ENCODE peak calls at places on chromosomes 12 and 14, in four cellular contexts. One of them, this sample, is unnamed.

GRCh38 chr14:21652209-21652808 is 1.3 kb upstream of the OR4E2 start:
- DNase-seq in brain microvascular endothelial cell: no peak
- DNase-seq in fibroblast of the aortic adventitia: no peak
- DNase-seq in fibroblast of mammary gland: no peak
- DNase-seq in this sample: no peak

GRCh38 chr14:77260631-77261030 is 10.4 kb downstream of the NGB start:
- DNase-seq in brain microvascular endothelial cell: no peak
- DNase-seq in fibroblast of the aortic adventitia: no peak
- DNase-seq in fibroblast of mammary gland: no peak
- DNase-seq in this sample: no peak

GRCh38 chr14:77730976-77731497 is 23.1 kb downstream of the SLIRP start:
- DNase-seq in fibroblast of mammary gland: peak; percentile 55
- DNase-seq in brain microvascular endothelial cell: no peak
- DNase-seq in fibroblast of the aortic adventitia: no peak
- DNase-seq in this sample: no peak

GRCh38 chr12:57416039-57416996 is 14.5 kb downstream of the R3HDM2 start:
- DNase-seq in fibroblast of mammary gland: peak; percentile 59
- DNase-seq in fibroblast of the aortic adventitia: peak; percentile 35
- DNase-seq in brain microvascular endothelial cell: no peak
- DNase-seq in this sample: no peak

GRCh38 chr12:122045262-122045661 is 23.6 kb downstream of the BCL7A start:
- DNase-seq in fibroblast of mammary gland: no peak
- DNase-seq in brain microvascular endothelial cell: no peak
- DNase-seq in fibroblast of the aortic adventitia: no peak
- DNase-seq in this sample: no peak

GRCh38 chr14:99230271-99231141 is 41.5 kb downstream of the BCL11B start:
- DNase-seq in fibroblast of the aortic adventitia: no peak
- DNase-seq in brain microvascular endothelial cell: no peak
- DNase-seq in fibroblast of mammary gland: no peak
- DNase-seq in this sample: no peak

GRCh38 chr12:118061011-118061875 is at the start of gene WSB2:
- DNase-seq in fibroblast of mammary gland: peak; percentile 57
- DNase-seq in fibroblast of the aortic adventitia: peak; percentile 56
- DNase-seq in brain microvascular endothelial cell: peak; percentile 48
- DNase-seq in this sample: no peak

GRCh38 chr14:21227150-21227549 is 42.1 kb downstream of the HNRNPC start:
- DNase-seq in fibroblast of the aortic adventitia: no peak
- DNase-seq in brain microvascular endothelial cell: no peak
- DNase-seq in fibroblast of mammary gland: no peak
- DNase-seq in this sample: no peak

GRCh38 chr14:75258079-75258802 is 20.4 kb upstream of the FOS start:
- DNase-seq in fibroblast of mammary gland: peak; percentile 73
- DNase-seq in brain microvascular endothelial cell: no peak
- DNase-seq in fibroblast of the aortic adventitia: peak; percentile 81
- DNase-seq in this sample: no peak

GRCh38 chr12:122245553-122245952 is 19.7 kb upstream of the DIABLO start:
- DNase-seq in brain microvascular endothelial cell: no peak
- DNase-seq in fibroblast of mammary gland: no peak
- DNase-seq in fibroblast of the aortic adventitia: no peak
- DNase-seq in this sample: no peak

GRCh38 chr12:4251228-4251891 is 22.2 kb upstream of the CCND2 start:
- DNase-seq in fibroblast of mammary gland: no peak
- DNase-seq in brain microvascular endothelial cell: no peak
- DNase-seq in fibroblast of the aortic adventitia: no peak
- DNase-seq in this sample: no peak

GRCh38 chr14:99605299-99605961 is 1.4 kb upstream of the CCDC85C start:
- DNase-seq in fibroblast of the aortic adventitia: peak; percentile 56
- DNase-seq in fibroblast of mammary gland: peak; percentile 40
- DNase-seq in brain microvascular endothelial cell: no peak
- DNase-seq in this sample: no peak

GRCh38 chr12:80620281-80620680 is 87.2 kb upstream of the MYF6 start:
- DNase-seq in fibroblast of the aortic adventitia: no peak
- DNase-seq in brain microvascular endothelial cell: no peak
- DNase-seq in fibroblast of mammary gland: no peak
- DNase-seq in this sample: no peak

GRCh38 chr12:80617733-80618132 is 89.7 kb upstream of the MYF6 start:
- DNase-seq in brain microvascular endothelial cell: no peak
- DNase-seq in fibroblast of mammary gland: no peak
- DNase-seq in fibroblast of the aortic adventitia: no peak
- DNase-seq in this sample: no peak

GRCh38 chr12:80625901-80626300 is 81.5 kb upstream of the MYF6 start:
- DNase-seq in fibroblast of mammary gland: no peak
- DNase-seq in brain microvascular endothelial cell: no peak
- DNase-seq in fibroblast of the aortic adventitia: no peak
- DNase-seq in this sample: no peak

GRCh38 chr12:80624986-80625530 is 82.4 kb upstream of the MYF6 start:
- DNase-seq in brain microvascular endothelial cell: no peak
- DNase-seq in fibroblast of the aortic adventitia: no peak
- DNase-seq in fibroblast of mammary gland: no peak
- DNase-seq in this sample: no peak

GRCh38 chr12:80622271-80622670 is 85.2 kb upstream of the MYF6 start:
- DNase-seq in fibroblast of mammary gland: peak; percentile 50
- DNase-seq in fibroblast of the aortic adventitia: peak; percentile 8
- DNase-seq in brain microvascular endothelial cell: no peak
- DNase-seq in this sample: no peak
- TF ChIP-seq CTCF in fibroblast of mammary gland: peak; percentile 37
- TF ChIP-seq CTCF in fibroblast of the aortic adventitia: peak; percentile 33
- TF ChIP-seq CTCF in brain microvascular endothelial cell: peak; percentile 58
- TF ChIP-seq CTCF in this sample: peak; percentile 5

GRCh38 chr12:132338781-132339180 is 9.4 kb upstream of the GALNT9 start:
- DNase-seq in brain microvascular endothelial cell: no peak
- DNase-seq in fibroblast of mammary gland: no peak
- DNase-seq in fibroblast of the aortic adventitia: no peak
- DNase-seq in this sample: no peak

GRCh38 chr12:132335179-132335756 is 5.9 kb upstream of the GALNT9 start:
- DNase-seq in brain microvascular endothelial cell: no peak
- DNase-seq in fibroblast of mammary gland: no peak
- DNase-seq in fibroblast of the aortic adventitia: no peak
- DNase-seq in this sample: no peak

GRCh38 chr12:132337557-132337956 is 8.2 kb upstream of the GALNT9 start:
- DNase-seq in fibroblast of the aortic adventitia: no peak
- DNase-seq in brain microvascular endothelial cell: no peak
- DNase-seq in fibroblast of mammary gland: no peak
- DNase-seq in this sample: no peak

GRCh38 chr12:132338311-132338710 is 8.9 kb upstream of the GALNT9 start:
- DNase-seq in brain microvascular endothelial cell: no peak
- DNase-seq in fibroblast of the aortic adventitia: no peak
- DNase-seq in fibroblast of mammary gland: no peak
- DNase-seq in this sample: no peak

DNA sequence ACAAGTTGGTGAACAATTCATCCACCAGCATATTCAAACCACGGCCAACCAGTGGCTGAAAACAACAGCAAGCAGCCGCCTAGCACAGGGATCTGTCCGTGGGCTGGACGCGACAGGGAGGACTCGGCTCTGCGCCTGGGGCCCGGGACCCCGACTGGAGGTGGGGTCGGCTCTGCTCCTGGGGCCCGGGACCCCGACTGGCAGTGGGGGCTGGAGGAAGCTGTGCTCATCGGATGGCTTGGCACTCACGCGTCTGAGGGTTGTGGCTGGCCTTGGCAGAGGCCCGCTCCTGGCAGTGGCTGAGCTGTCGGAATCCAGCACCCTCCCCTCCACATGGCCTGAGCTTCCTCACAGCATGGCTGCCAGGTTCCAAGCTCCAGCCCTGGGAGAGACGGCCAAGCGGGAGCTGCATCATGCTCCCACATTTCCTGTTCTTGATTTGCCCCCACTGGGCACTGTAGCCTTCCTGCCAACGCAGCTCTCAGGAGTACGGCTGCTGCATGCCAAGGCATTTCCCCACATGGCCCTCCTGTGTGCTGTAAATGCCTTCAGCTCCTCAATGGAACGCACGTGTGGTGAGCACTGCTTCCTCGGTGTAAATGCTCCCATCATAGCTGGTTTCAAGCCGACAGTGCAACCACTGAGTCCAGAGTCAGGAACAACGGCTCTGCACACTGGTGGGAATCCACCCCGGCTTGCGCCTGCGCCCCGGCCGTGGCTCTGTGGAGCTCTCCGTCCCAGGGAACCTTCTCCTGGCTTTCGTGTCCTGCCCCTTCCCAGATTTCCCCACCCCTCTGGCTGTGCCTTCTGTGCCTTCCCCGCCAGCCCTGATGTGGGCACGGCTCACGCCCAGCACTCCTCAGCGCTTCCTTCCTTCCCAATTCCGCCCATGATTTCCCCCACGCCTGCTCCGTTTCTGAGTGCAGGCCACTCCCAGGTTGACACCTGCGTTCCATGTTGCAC is 7.3 kb upstream of the GALNT9 start:
- DNase-seq in brain microvascular endothelial cell: no peak
- DNase-seq in fibroblast of the aortic adventitia: no peak
- DNase-seq in fibroblast of mammary gland: no peak
- DNase-seq in this sample: no peak
- TF ChIP-seq CTCF in brain microvascular endothelial cell: no peak
- TF ChIP-seq CTCF in fibroblast of the aortic adventitia: no peak
- TF ChIP-seq CTCF in fibroblast of mammary gland: no peak
- TF ChIP-seq CTCF in this sample: no peak

DNA sequence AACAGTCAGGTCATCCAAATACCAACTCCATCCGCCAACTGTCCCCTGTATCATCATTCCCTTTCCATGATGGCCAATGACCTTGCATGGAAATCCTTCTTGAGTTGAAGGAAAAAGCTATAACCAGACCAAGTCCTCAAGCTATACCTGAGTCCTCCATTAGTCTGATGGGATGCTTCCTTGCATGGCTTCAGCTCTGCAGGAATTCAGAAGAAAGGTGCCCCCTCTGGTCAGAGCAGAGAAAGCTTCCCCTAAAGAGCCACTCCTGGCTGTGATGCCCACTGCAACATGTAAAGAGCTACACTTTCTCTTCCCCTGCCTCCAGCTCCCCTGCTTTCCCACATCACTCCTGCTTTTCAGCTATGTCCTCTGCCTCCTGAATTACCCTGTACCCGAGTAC is 43.1 kb upstream of the FKBP4 start:
- DNase-seq in fibroblast of the aortic adventitia: no peak
- DNase-seq in fibroblast of mammary gland: no peak
- DNase-seq in brain microvascular endothelial cell: no peak
- DNase-seq in this sample: no peak
- TF ChIP-seq CTCF in fibroblast of the aortic adventitia: no peak
- TF ChIP-seq CTCF in fibroblast of mammary gland: no peak
- TF ChIP-seq CTCF in brain microvascular endothelial cell: no peak
- TF ChIP-seq CTCF in this sample: no peak

DNA sequence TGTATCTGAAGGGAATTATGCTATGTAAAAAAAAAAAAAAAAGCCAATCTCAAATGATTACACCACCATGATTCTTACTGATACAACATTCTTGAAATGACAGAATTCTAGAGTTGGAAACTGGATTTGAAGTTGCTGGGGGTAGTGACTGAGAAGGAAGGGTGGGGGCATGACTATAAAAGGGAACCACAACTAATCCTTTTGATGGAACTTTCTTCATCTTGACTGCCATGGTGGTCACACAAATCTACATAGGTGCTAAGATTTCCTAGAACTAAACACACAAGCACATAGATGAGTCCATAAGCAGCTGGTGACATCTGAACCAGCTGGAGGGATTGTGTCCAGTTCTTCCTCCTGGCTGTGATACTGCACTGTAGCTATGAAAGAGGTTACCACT is 51.4 kb downstream of the CLMN start:
- DNase-seq in fibroblast of mammary gland: no peak
- DNase-seq in fibroblast of the aortic adventitia: no peak
- DNase-seq in brain microvascular endothelial cell: no peak
- DNase-seq in this sample: no peak
- TF ChIP-seq CTCF in fibroblast of mammary gland: no peak
- TF ChIP-seq CTCF in fibroblast of the aortic adventitia: no peak
- TF ChIP-seq CTCF in brain microvascular endothelial cell: no peak
- TF ChIP-seq CTCF in this sample: no peak

DNA sequence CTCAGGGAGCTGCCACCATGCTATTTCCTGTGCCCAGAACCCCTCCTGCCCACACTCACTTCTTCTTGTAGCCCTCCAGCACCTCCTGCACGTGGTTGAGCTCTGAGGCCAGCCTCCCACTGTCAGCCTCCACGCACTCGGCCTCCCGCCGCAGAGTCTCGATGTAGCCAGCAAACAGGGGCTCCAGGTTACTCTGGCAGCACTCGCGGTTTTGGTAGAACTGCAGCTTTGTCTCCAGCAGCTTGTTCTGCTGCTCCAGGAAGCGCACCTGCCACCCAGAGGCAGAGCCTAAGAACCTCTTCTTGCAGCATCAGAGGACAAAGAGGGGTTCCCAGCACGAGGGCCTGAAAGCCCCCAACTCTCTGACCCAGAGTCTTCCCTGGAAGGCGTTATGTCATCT is 2.1 kb downstream of the KRT83 start:
- DNase-seq in fibroblast of the aortic adventitia: no peak
- DNase-seq in brain microvascular endothelial cell: no peak
- DNase-seq in fibroblast of mammary gland: no peak
- DNase-seq in this sample: no peak
- TF ChIP-seq CTCF in fibroblast of the aortic adventitia: no peak
- TF ChIP-seq CTCF in brain microvascular endothelial cell: peak; percentile 18
- TF ChIP-seq CTCF in fibroblast of mammary gland: no peak
- TF ChIP-seq CTCF in this sample: no peak

DNA sequence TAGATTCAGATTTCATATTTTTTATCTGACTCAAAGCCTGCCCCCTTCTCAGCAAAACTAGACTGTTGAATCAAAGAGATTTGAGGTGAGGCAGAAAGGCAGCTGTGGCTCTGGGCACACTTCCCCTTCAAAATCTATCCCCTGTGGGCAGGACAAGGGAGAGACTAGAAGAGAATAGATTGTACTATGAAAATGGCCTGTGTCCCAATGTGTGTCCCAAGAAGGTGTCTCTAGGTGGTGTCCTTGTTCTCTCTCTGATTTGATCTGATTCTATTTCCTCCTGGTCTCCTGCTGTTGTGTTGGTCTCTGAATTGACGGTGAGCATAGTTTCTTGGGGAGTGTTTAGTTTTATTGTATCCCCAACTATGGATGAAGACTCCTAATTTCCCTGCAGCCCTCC is 565.8 kb upstream of the ATP2B1 start:
- DNase-seq in brain microvascular endothelial cell: no peak
- DNase-seq in fibroblast of mammary gland: no peak
- DNase-seq in fibroblast of the aortic adventitia: no peak
- DNase-seq in this sample: no peak
- TF ChIP-seq CTCF in brain microvascular endothelial cell: no peak
- TF ChIP-seq CTCF in fibroblast of mammary gland: no peak
- TF ChIP-seq CTCF in fibroblast of the aortic adventitia: no peak
- TF ChIP-seq CTCF in this sample: no peak

DNA sequence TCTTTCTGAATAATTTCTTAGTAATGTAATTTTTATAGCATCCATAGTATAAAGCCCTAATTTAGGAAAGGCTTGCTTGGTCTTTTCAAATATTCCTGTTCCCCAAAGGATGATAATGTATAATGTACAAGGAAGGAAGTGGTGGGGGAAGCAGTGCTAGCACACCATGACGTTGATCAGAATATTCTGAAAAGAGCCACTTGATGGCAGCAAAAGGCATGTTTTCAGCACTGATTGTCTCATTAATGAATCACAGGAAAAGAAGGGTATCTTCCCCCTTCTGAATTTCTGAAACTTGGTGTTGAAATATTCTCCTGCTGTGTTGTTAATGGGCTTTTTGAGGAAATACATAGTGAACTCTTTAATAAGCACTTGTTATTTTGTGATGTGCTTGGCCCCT is 121.9 kb downstream of the TMEM117 start:
- DNase-seq in brain microvascular endothelial cell: peak; percentile 60
- DNase-seq in fibroblast of mammary gland: peak; percentile 71
- DNase-seq in fibroblast of the aortic adventitia: peak; percentile 71
- DNase-seq in this sample: peak; percentile 19
- TF ChIP-seq CTCF in brain microvascular endothelial cell: peak; percentile 61
- TF ChIP-seq CTCF in fibroblast of mammary gland: peak; percentile 59
- TF ChIP-seq CTCF in fibroblast of the aortic adventitia: peak; percentile 55
- TF ChIP-seq CTCF in this sample: peak; percentile 48

This sample was measured in AG04449.